ENCODE peak calls at places on chromosomes 13 and 19, in nine cellular contexts. G is substantia nigra; V is activated T-helper 1 cell treated with anti-CD3 and anti-CD28 coated beads, Interleukin-12 subunit alpha, Interleukin-12 subunit beta, Interleukin-2, Interleukin-4 antibody, amounts not matched to agents 30 ng/mL and 10 ng/mL and 1 ng/mL, durations not matched to agents 14 hours and 24 hours and 36 hours; M is NT2/D1; F is caudate nucleus; N is RWPE1; D is activated CD8-positive, alpha-beta memory T cell treated with anti-CD3 and anti-CD28 coated beads, Interleukin-2, amount 50 U/mL, for 4 hours; X is astrocyte of the spinal cord; H is lung. Z is an unnamed sample.

GRCh38 chr13:105510363-105510762 is 1025.1 kb downstream of the EFNB2 start:
- DNase-seq in X (no peak), H (no peak), F (no peak), V (no peak), M (no peak), G (no peak), N (no peak), D (no peak), Z (no peak)

GRCh38 chr13:24308068-24308445 is 1.3 kb upstream of the C1QTNF9 start:
- DNase-seq in V (no peak), M (no peak), H (no peak), X (no peak), G (no peak), F (no peak), D (no peak), N (no peak), Z (no peak)

GRCh38 chr19:35024095-35024494 is 6.2 kb upstream of the SCN1B start:
- DNase-seq in V (no peak), M (no peak), X (no peak), G (no peak), F (no peak), N (no peak), D (no peak), H (no peak), Z (no peak)

GRCh38 chr19:30076751-30077670 is 135.0 kb downstream of the URI1 start:
- DNase-seq in V (no peak), X (no peak), F (no peak), G (no peak), H (no peak), D (no peak), N (no peak), M (no peak), Z (no peak)

GRCh38 chr13:30715837-30716236 is 19.5 kb upstream of the ALOX5AP start:
- DNase-seq in F (no peak), X (no peak), M (no peak), D (no peak), V (no peak), G (no peak), H (no peak), N (no peak), Z (no peak)

GRCh38 chr19:16355293-16356043 is 30.8 kb downstream of the KLF2 start:
- DNase-seq in X (no peak), G (no peak), F (no peak), M (no peak), N (no peak), V (no peak), D (no peak), H (no peak), Z (no peak)

GRCh38 chr13:65808061-65808460 is 1422.1 kb downstream of the PCDH9 start:
- DNase-seq in G (no peak), X (peak), F (no peak), H (no peak), D (no peak), M (no peak), N (peak), V (no peak), Z (no peak)

GRCh38 chr13:65063753-65064152 is 2166.4 kb downstream of the PCDH9 start:
- DNase-seq in F (no peak), X (peak), H (no peak), G (no peak), V (no peak), M (no peak), N (no peak), D (no peak), Z (no peak)

GRCh38 chr13:44576396-44577235 is 486 bp upstream of the TSC22D1 start:
- DNase-seq in X (no peak), D (peak), H (no peak), V (no peak), N (peak), G (peak), M (no peak), F (no peak), Z (peak)

GRCh38 chr13:40476175-40476958 is 190.1 kb downstream of the FOXO1 start:
- DNase-seq in G (no peak), H (no peak), N (no peak), F (no peak), D (no peak), X (no peak), V (no peak), M (no peak), Z (no peak)

GRCh38 chr19:56839665-56840451 is 668 bp downstream of the PEG3 start:
- DNase-seq in G (peak), D (no peak), N (no peak), M (peak), F (peak), X (no peak), V (no peak), H (peak), Z (no peak)

GRCh38 chr19:34274827-34275625 is 20.7 kb downstream of the GARRE1 start:
- DNase-seq in G (no peak), M (no peak), D (no peak), H (no peak), N (peak), X (peak), F (no peak), V (no peak), Z (no peak)

GRCh38 chr19:2883686-2884439 is 16.7 kb downstream of the ZNF556 start:
- DNase-seq in X (no peak), V (no peak), M (no peak), G (no peak), N (no peak), H (no peak), F (no peak), D (no peak), Z (no peak)